ENCODE peak calls at places on chromosome 14, in five cellular contexts. One of them, this sample, is unnamed.

GRCh38 chr14:60648169-60648933 is 926 bp downstream of the SIX1 start:
- DNase-seq in prostate gland: no peak
- DNase-seq in fibroblast of lung: no peak
- DNase-seq in endothelial cell of umbilical vein: no peak
- DNase-seq in AG04450: no peak
- DNase-seq in this sample: no peak

GRCh38 chr14:64715628-64716412 is 11.6 kb downstream of the PLEKHG3 start:
- DNase-seq in prostate gland: no peak
- DNase-seq in fibroblast of lung: no peak
- DNase-seq in AG04450: no peak
- DNase-seq in endothelial cell of umbilical vein: no peak
- DNase-seq in this sample: no peak

GRCh38 chr14:70660967-70661871 is 19.5 kb downstream of the TTC9 start:
- DNase-seq in AG04450: no peak
- DNase-seq in endothelial cell of umbilical vein: no peak
- DNase-seq in fibroblast of lung: no peak
- DNase-seq in prostate gland: peak
- DNase-seq in this sample: no peak

GRCh38 chr14:20350860-20351259 is 7.4 kb downstream of the PARP2 start:
- DNase-seq in AG04450: no peak
- DNase-seq in prostate gland: no peak
- DNase-seq in endothelial cell of umbilical vein: peak
- DNase-seq in fibroblast of lung: peak
- DNase-seq in this sample: no peak

GRCh38 chr14:69048456-69048855 is 69.4 kb upstream of the ACTN1 start:
- DNase-seq in AG04450: no peak
- DNase-seq in fibroblast of lung: peak
- DNase-seq in prostate gland: no peak
- DNase-seq in endothelial cell of umbilical vein: peak
- DNase-seq in this sample: no peak

GRCh38 chr14:61385002-61385685 is 63.8 kb downstream of the PRKCH start:
- DNase-seq in endothelial cell of umbilical vein: no peak
- DNase-seq in AG04450: no peak
- DNase-seq in prostate gland: no peak
- DNase-seq in fibroblast of lung: no peak
- DNase-seq in this sample: no peak

GRCh38 chr14:92615451-92615850 is 101.9 kb downstream of the RIN3 start:
- DNase-seq in fibroblast of lung: no peak
- DNase-seq in AG04450: no peak
- DNase-seq in endothelial cell of umbilical vein: no peak
- DNase-seq in prostate gland: no peak
- DNase-seq in this sample: no peak

GRCh38 chr14:100282083-100282350 is 24.2 kb downstream of the SLC25A29 start:
- DNase-seq in prostate gland: no peak
- DNase-seq in AG04450: no peak
- DNase-seq in fibroblast of lung: no peak
- DNase-seq in endothelial cell of umbilical vein: no peak
- DNase-seq in this sample: no peak

GRCh38 chr14:94008234-94008633 is 11.1 kb downstream of the CCDC197 start:
- DNase-seq in prostate gland: no peak
- DNase-seq in AG04450: no peak
- DNase-seq in endothelial cell of umbilical vein: no peak
- DNase-seq in fibroblast of lung: no peak
- DNase-seq in this sample: no peak

GRCh38 chr14:89621791-89622638 is 205.0 kb upstream of the FOXN3 start:
- DNase-seq in endothelial cell of umbilical vein: no peak
- DNase-seq in AG04450: no peak
- DNase-seq in prostate gland: no peak
- DNase-seq in fibroblast of lung: no peak
- DNase-seq in this sample: no peak

GRCh38 chr14:59482471-59483331 is 1.5 kb downstream of the L3HYPDH start:
- DNase-seq in endothelial cell of umbilical vein: peak
- DNase-seq in prostate gland: peak
- DNase-seq in fibroblast of lung: peak
- DNase-seq in AG04450: peak
- DNase-seq in this sample: peak

GRCh38 chr14:67420102-67420739 is 8.3 kb upstream of the PLEK2 start:
- DNase-seq in prostate gland: no peak
- DNase-seq in fibroblast of lung: no peak
- DNase-seq in endothelial cell of umbilical vein: no peak
- DNase-seq in AG04450: no peak
- DNase-seq in this sample: no peak

GRCh38 chr14:64704743-64705405 is 650 bp downstream of the PLEKHG3 start:
- DNase-seq in prostate gland: peak
- DNase-seq in endothelial cell of umbilical vein: no peak
- DNase-seq in fibroblast of lung: no peak
- DNase-seq in AG04450: no peak
- DNase-seq in this sample: no peak

GRCh38 chr14:100067481-100067880 is 2.3 kb downstream of the EVL start:
- DNase-seq in AG04450: no peak
- DNase-seq in endothelial cell of umbilical vein: no peak
- DNase-seq in fibroblast of lung: no peak
- DNase-seq in prostate gland: no peak
- DNase-seq in this sample: no peak

GRCh38 chr14:92724516-92725340 is 23.7 kb downstream of the LGMN start:
- DNase-seq in fibroblast of lung: no peak
- DNase-seq in endothelial cell of umbilical vein: no peak
- DNase-seq in prostate gland: peak
- DNase-seq in AG04450: no peak
- DNase-seq in this sample: no peak

GRCh38 chr14:73786942-73787759 is 64.5 kb upstream of the PTGR2 start:
- DNase-seq in endothelial cell of umbilical vein: peak
- DNase-seq in prostate gland: peak
- DNase-seq in fibroblast of lung: no peak
- DNase-seq in AG04450: no peak
- DNase-seq in this sample: no peak

GRCh38 chr14:34502826-34503225 is 36.7 kb downstream of the EAPP start:
- DNase-seq in fibroblast of lung: no peak
- DNase-seq in endothelial cell of umbilical vein: peak
- DNase-seq in prostate gland: no peak
- DNase-seq in AG04450: no peak
- DNase-seq in this sample: peak

GRCh38 chr14:83217492-83217891 is 1683.8 kb upstream of the SEL1L start:
- DNase-seq in fibroblast of lung: peak
- DNase-seq in AG04450: peak
- DNase-seq in prostate gland: no peak
- DNase-seq in endothelial cell of umbilical vein: no peak
- DNase-seq in this sample: peak

GRCh38 chr14:40983604-40984003 is 623.1 kb upstream of the LRFN5 start:
- DNase-seq in AG04450: no peak
- DNase-seq in prostate gland: no peak
- DNase-seq in fibroblast of lung: peak
- DNase-seq in endothelial cell of umbilical vein: no peak
- DNase-seq in this sample: no peak

GRCh38 chr14:95253039-95253620 is 66.6 kb downstream of the CLMN start:
- DNase-seq in prostate gland: no peak
- DNase-seq in AG04450: no peak
- DNase-seq in endothelial cell of umbilical vein: peak
- DNase-seq in fibroblast of lung: no peak
- DNase-seq in this sample: no peak

GRCh38 chr14:25911831-25912230 is 686.0 kb downstream of the NOVA1 start:
- DNase-seq in prostate gland: no peak
- DNase-seq in AG04450: no peak
- DNase-seq in fibroblast of lung: no peak
- DNase-seq in endothelial cell of umbilical vein: no peak
- DNase-seq in this sample: no peak

GRCh38 chr14:86013663-86014062 is 483.7 kb downstream of the FLRT2 start:
- DNase-seq in prostate gland: no peak
- DNase-seq in AG04450: no peak
- DNase-seq in fibroblast of lung: peak
- DNase-seq in endothelial cell of umbilical vein: no peak
- DNase-seq in this sample: no peak

GRCh38 chr14:54783660-54784015 is 119.0 kb downstream of the GCH1 start:
- DNase-seq in fibroblast of lung: no peak
- DNase-seq in endothelial cell of umbilical vein: no peak
- DNase-seq in AG04450: no peak
- DNase-seq in prostate gland: no peak
- DNase-seq in this sample: no peak

GRCh38 chr14:80059041-80059440 is 152.3 kb downstream of the DIO2 start:
- DNase-seq in prostate gland: no peak
- DNase-seq in AG04450: peak
- DNase-seq in endothelial cell of umbilical vein: no peak
- DNase-seq in fibroblast of lung: peak
- DNase-seq in this sample: no peak

GRCh38 chr14:56650977-56651376 is 71.4 kb downstream of the TMEM260 start:
- DNase-seq in AG04450: no peak
- DNase-seq in endothelial cell of umbilical vein: no peak
- DNase-seq in prostate gland: no peak
- DNase-seq in fibroblast of lung: no peak
- DNase-seq in this sample: no peak

GRCh38 chr14:105411985-105412767 is 7.5 kb upstream of the MTA1 start:
- DNase-seq in prostate gland: no peak
- DNase-seq in endothelial cell of umbilical vein: no peak
- DNase-seq in AG04450: no peak
- DNase-seq in fibroblast of lung: no peak
- DNase-seq in this sample: no peak
- H3K4me3 ChIP-seq in prostate gland: no peak
- H3K4me3 ChIP-seq in endothelial cell of umbilical vein: no peak
- H3K4me3 ChIP-seq in AG04450: no peak
- H3K4me3 ChIP-seq in fibroblast of lung: no peak
- H3K4me3 ChIP-seq in this sample: no peak

GRCh38 chr14:51552768-51553426 is 98.8 kb upstream of the FRMD6 start:
- DNase-seq in endothelial cell of umbilical vein: peak
- DNase-seq in AG04450: no peak
- DNase-seq in fibroblast of lung: no peak
- DNase-seq in prostate gland: peak
- DNase-seq in this sample: no peak

GRCh38 chr14:51554953-51555352 is 96.8 kb upstream of the FRMD6 start:
- DNase-seq in fibroblast of lung: peak
- DNase-seq in endothelial cell of umbilical vein: no peak
- DNase-seq in prostate gland: no peak
- DNase-seq in AG04450: no peak
- DNase-seq in this sample: no peak

GRCh38 chr14:51552275-51552674 is 99.4 kb upstream of the FRMD6 start:
- DNase-seq in endothelial cell of umbilical vein: no peak
- DNase-seq in fibroblast of lung: no peak
- DNase-seq in AG04450: no peak
- DNase-seq in prostate gland: no peak
- DNase-seq in this sample: no peak

DNA sequence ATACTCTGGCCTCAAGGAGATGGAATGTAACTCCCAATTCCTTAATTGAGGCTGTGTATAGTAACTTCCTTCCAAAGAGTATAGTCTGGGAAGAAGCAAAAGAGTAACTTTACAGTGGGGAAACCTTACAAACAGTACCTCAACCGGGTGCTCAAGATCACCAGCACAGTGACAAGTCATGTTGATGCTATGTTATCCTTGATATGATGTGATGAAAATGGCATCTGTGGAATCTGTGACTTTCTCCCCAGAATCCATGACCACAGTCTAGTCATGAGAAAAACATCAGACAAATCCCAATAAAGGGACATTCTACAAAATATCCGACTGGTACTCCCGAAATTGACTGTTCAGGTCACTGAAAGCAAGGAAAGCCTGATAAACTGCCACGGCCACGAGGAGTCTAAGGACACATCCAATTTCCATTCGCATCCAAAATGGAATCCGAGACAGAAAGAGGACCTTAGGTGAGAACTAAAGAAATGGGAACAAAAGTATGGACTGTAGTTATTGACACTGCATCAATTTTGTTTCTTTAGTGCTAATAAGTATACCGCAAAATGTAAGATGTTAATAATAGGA is 97.3 kb upstream of the FRMD6 start:
- DNase-seq in AG04450: peak
- DNase-seq in endothelial cell of umbilical vein: peak
- DNase-seq in fibroblast of lung: peak
- DNase-seq in prostate gland: no peak
- DNase-seq in this sample: peak
- H3K4me3 ChIP-seq in AG04450: no peak
- H3K4me3 ChIP-seq in endothelial cell of umbilical vein: no peak
- H3K4me3 ChIP-seq in fibroblast of lung: no peak
- H3K4me3 ChIP-seq in prostate gland: no peak
- H3K4me3 ChIP-seq in this sample: peak

GRCh38 chr14:101371691-101372493 is 189.4 kb upstream of the DIO3 start:
- DNase-seq in prostate gland: no peak
- DNase-seq in AG04450: no peak
- DNase-seq in fibroblast of lung: no peak
- DNase-seq in endothelial cell of umbilical vein: no peak
- DNase-seq in this sample: no peak
- H3K4me3 ChIP-seq in prostate gland: no peak
- H3K4me3 ChIP-seq in AG04450: no peak
- H3K4me3 ChIP-seq in fibroblast of lung: no peak
- H3K4me3 ChIP-seq in endothelial cell of umbilical vein: no peak
- H3K4me3 ChIP-seq in this sample: no peak

GRCh38 chr14:22505751-22506710 is 83.0 kb downstream of the DAD1 start:
- DNase-seq in fibroblast of lung: no peak
- DNase-seq in prostate gland: no peak
- DNase-seq in AG04450: no peak
- DNase-seq in endothelial cell of umbilical vein: no peak
- DNase-seq in this sample: no peak
- H3K4me3 ChIP-seq in fibroblast of lung: no peak
- H3K4me3 ChIP-seq in prostate gland: no peak
- H3K4me3 ChIP-seq in AG04450: no peak
- H3K4me3 ChIP-seq in endothelial cell of umbilical vein: no peak
- H3K4me3 ChIP-seq in this sample: no peak

GRCh38 chr14:103123634-103124500 is 606 bp downstream of the TNFAIP2 start:
- DNase-seq in prostate gland: no peak
- DNase-seq in AG04450: no peak
- DNase-seq in fibroblast of lung: no peak
- DNase-seq in endothelial cell of umbilical vein: peak
- DNase-seq in this sample: no peak

GRCh38 chr14:103125098-103126070 is 2.1 kb downstream of the TNFAIP2 start:
- DNase-seq in prostate gland: no peak
- DNase-seq in fibroblast of lung: no peak
- DNase-seq in AG04450: no peak
- DNase-seq in endothelial cell of umbilical vein: no peak
- DNase-seq in this sample: no peak

GRCh38 chr14:103123128-103123633 is at the start of gene TNFAIP2:
- DNase-seq in prostate gland: no peak
- DNase-seq in fibroblast of lung: no peak
- DNase-seq in AG04450: no peak
- DNase-seq in endothelial cell of umbilical vein: no peak
- DNase-seq in this sample: no peak

GRCh38 chr14:103126088-103126872 is 3.0 kb downstream of the TNFAIP2 start:
- DNase-seq in prostate gland: no peak
- DNase-seq in fibroblast of lung: no peak
- DNase-seq in endothelial cell of umbilical vein: no peak
- DNase-seq in AG04450: no peak
- DNase-seq in this sample: no peak

DNA sequence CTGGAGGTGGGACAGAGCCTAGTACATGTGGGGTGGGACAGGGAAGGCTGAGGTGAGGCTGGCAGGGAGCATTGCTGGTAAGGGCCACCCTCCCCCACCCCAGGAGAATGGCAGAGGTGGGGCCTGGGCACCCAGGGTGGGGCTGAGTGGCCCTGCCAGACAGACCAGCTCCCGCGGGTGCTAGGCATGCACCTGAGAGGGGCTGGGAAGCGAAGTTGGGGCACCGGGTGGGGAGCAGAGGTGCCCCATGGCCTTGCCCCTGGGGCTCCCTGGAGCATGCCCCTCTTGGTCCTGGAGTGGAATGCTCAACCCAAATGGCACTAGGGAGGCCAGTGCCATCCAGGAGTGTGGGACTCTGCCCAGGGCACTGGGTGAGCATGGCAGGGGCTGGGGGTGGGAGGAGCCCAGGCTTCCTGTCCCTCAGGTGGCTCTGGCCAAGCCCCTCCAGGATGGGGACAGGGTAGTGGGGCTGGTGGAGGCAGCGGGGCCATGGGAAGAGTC is 1.3 kb downstream of the TNFAIP2 start:
- DNase-seq in prostate gland: no peak
- DNase-seq in fibroblast of lung: no peak
- DNase-seq in endothelial cell of umbilical vein: no peak
- DNase-seq in AG04450: no peak
- DNase-seq in this sample: no peak
- H3K4me3 ChIP-seq in prostate gland: peak
- H3K4me3 ChIP-seq in fibroblast of lung: no peak
- H3K4me3 ChIP-seq in endothelial cell of umbilical vein: peak
- H3K4me3 ChIP-seq in AG04450: no peak
- H3K4me3 ChIP-seq in this sample: peak